ENCODE peak calls at places on chromosome 12, in four cellular contexts. A is colonic mucosa; L is tibial nerve; U is CD8-positive, alpha-beta T cell. I is an unnamed sample.

GRCh38 chr12:9135903-9136310 is 20.2 kb upstream of the A2M start:
- DNase-seq in A (no peak), L (no peak), U (no peak), I (no peak)

GRCh38 chr12:7495136-7495535 is 8.4 kb downstream of the CD163 start:
- DNase-seq in A (no peak), L (no peak), U (no peak), I (no peak)

GRCh38 chr12:1882850-1883470 is 35.5 kb downstream of the CACNA2D4 start:
- DNase-seq in A (peak; percentile 12), L (no peak), U (no peak), I (no peak)

GRCh38 chr12:109927622-109928021 is 27.5 kb downstream of the TCHP start:
- DNase-seq in A (peak; percentile 40), L (no peak), U (peak; percentile 34), I (no peak)

GRCh38 chr12:124736115-124737039 is 127.3 kb downstream of the SCARB1 start:
- DNase-seq in A (no peak), L (no peak), U (no peak), I (no peak)

GRCh38 chr12:96204381-96204780 is 10.2 kb downstream of the ELK3 start:
- DNase-seq in A (no peak), L (no peak), U (no peak), I (no peak)

GRCh38 chr12:96194901-96195844 is 998 bp downstream of the ELK3 start:
- DNase-seq in A (peak; percentile 66), L (peak; percentile 35), U (peak; percentile 73), I (peak; percentile 44)

GRCh38 chr12:91144053-91144452 is 32.8 kb upstream of the LUM start:
- DNase-seq in A (no peak), L (no peak), U (no peak), I (no peak)

GRCh38 chr12:131536337-131536736 is 174.6 kb upstream of the SFSWAP start:
- DNase-seq in A (no peak), L (peak; percentile 17), U (peak; percentile 16), I (no peak)

GRCh38 chr12:128025856-128026255 is 241.1 kb upstream of the TMEM132C start:
- DNase-seq in A (peak; percentile 61), L (no peak), U (no peak), I (no peak)

GRCh38 chr12:51972849-51973273 is 21.4 kb downstream of the ACVR1B start:
- DNase-seq in A (no peak), L (peak; percentile 35), U (peak; percentile 55), I (no peak)

GRCh38 chr12:67155863-67156262 is 113.3 kb upstream of the CAND1 start:
- DNase-seq in A (no peak), L (no peak), U (no peak), I (no peak)

GRCh38 chr12:10249690-10250455 is 37.2 kb downstream of the GABARAPL1 start:
- DNase-seq in A (no peak), L (no peak), U (no peak), I (no peak)

GRCh38 chr12:69388371-69388770 is 28.8 kb downstream of the YEATS4 start:
- DNase-seq in A (no peak), L (no peak), U (no peak), I (no peak)

GRCh38 chr12:128259556-128260070 is 7.4 kb upstream of the TMEM132C start:
- DNase-seq in A (no peak), L (peak; percentile 42), U (no peak), I (no peak)

GRCh38 chr12:113932411-113933196 is 33.5 kb downstream of the RBM19 start:
- DNase-seq in A (no peak), L (peak; percentile 8), U (no peak), I (no peak)

GRCh38 chr12:34396006-34396860 is 373.9 kb downstream of the ALG10 start:
- DNase-seq in A (peak; percentile 10), L (no peak), U (peak; percentile 1), I (peak; percentile 3)

GRCh38 chr12:131091413-131091975 is 137.8 kb downstream of the ADGRD1 start:
- DNase-seq in A (no peak), L (no peak), U (no peak), I (no peak)

GRCh38 chr12:92769124-92769901 is 66.5 kb downstream of the PLEKHG7 start:
- DNase-seq in A (no peak), L (no peak), U (no peak), I (no peak)

GRCh38 chr12:51977320-51977753 is 25.8 kb downstream of the ACVR1B start:
- DNase-seq in A (no peak), L (no peak), U (no peak), I (no peak)

GRCh38 chr12:70240677-70241076 is 2.6 kb upstream of the CNOT2 start:
- DNase-seq in A (no peak), L (no peak), U (no peak), I (no peak)

GRCh38 chr12:67797316-67797741 is 148.8 kb downstream of the DYRK2 start:
- DNase-seq in A (no peak), L (no peak), U (no peak), I (no peak)

GRCh38 chr12:96075560-96075959 is 40.2 kb upstream of the LTA4H start:
- DNase-seq in A (no peak), L (no peak), U (no peak), I (no peak)

GRCh38 chr12:124420972-124421674 is 126.2 kb downstream of the RFLNA start:
- DNase-seq in A (no peak), L (no peak), U (no peak), I (no peak)

GRCh38 chr12:1171657-1172056 is 180.6 kb downstream of the ERC1 start:
- DNase-seq in A (no peak), L (no peak), U (no peak), I (no peak)

GRCh38 chr12:89225401-89225800 is 126.9 kb downstream of the DUSP6 start:
- DNase-seq in A (no peak), L (no peak), U (peak; percentile 63), I (no peak)

GRCh38 chr12:131137836-131138637 is 184.3 kb downstream of the ADGRD1 start:
- DNase-seq in A (no peak), L (no peak), U (no peak), I (no peak)

GRCh38 chr12:91972896-91973295 is 172.8 kb downstream of the BTG1 start:
- DNase-seq in A (no peak), L (no peak), U (no peak), I (no peak)

GRCh38 chr12:94263905-94264655 is 115.7 kb downstream of the PLXNC1 start:
- DNase-seq in A (no peak), L (no peak), U (no peak), I (no peak)

GRCh38 chr12:68614105-68614679 is 3.5 kb downstream of the RAP1B start:
- DNase-seq in A (no peak), L (no peak), U (no peak), I (no peak)

GRCh38 chr12:106138646-106139421 is at the start of gene NUAK1:
- DNase-seq in A (peak; percentile 52), L (no peak), U (peak; percentile 11), I (peak; percentile 76)

GRCh38 chr12:62260733-62261683 is 804 bp downstream of the USP15 start:
- DNase-seq in A (peak; percentile 53), L (peak; percentile 28), U (peak; percentile 51), I (peak; percentile 16)

GRCh38 chr12:6074394-6074793 is 50.1 kb downstream of the VWF start:
- DNase-seq in A (no peak), L (no peak), U (peak; percentile 20), I (no peak)

GRCh38 chr12:28350502-28350901 is 160.2 kb downstream of the CCDC91 start:
- DNase-seq in A (no peak), L (no peak), U (no peak), I (no peak)

GRCh38 chr12:41108032-41108431 is 80.1 kb upstream of the PDZRN4 start:
- DNase-seq in A (no peak), L (peak; percentile 35), U (no peak), I (no peak)

GRCh38 chr12:87509233-87509820 is 519.9 kb downstream of the C12orf50 start:
- DNase-seq in A (no peak), L (no peak), U (no peak), I (no peak)

GRCh38 chr12:125340791-125341190 is 275.6 kb downstream of the AACS start:
- DNase-seq in A (peak; percentile 37), L (no peak), U (no peak), I (no peak)

GRCh38 chr12:132559652-132560420 is 50.5 kb downstream of the LRCOL1 start:
- DNase-seq in A (peak; percentile 45), L (no peak), U (peak; percentile 21), I (peak; percentile 29)

GRCh38 chr12:97643961-97644360 is 181.4 kb downstream of the RMST start:
- DNase-seq in A (no peak), L (no peak), U (no peak), I (no peak)

GRCh38 chr12:97637770-97638169 is 175.2 kb downstream of the RMST start:
- DNase-seq in A (no peak), L (no peak), U (no peak), I (no peak)

GRCh38 chr12:97639702-97640101 is 177.1 kb downstream of the RMST start:
- DNase-seq in A (no peak), L (no peak), U (no peak), I (no peak)

GRCh38 chr12:97640826-97641225 is 178.2 kb downstream of the RMST start:
- DNase-seq in A (no peak), L (no peak), U (no peak), I (no peak)

DNA sequence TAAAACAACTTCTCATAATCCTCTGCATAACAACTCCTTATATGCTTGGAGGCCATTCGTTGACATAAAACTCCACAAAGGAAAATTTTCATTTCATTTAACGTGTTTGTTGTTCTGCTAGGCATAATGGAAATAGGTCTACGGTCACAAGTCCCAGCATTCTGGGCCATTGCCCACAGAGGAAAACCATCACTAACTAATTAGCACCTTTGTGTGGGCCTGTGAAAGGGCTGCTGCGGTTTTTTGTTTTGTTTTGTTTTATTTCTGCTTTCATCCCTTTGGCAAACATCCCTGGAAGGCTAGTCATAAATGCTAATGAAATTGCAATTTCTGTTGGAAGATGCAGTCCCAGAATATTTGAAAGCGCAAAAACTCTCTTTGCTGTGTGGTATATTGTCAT is 180.3 kb downstream of the RMST start:
- DNase-seq in A (no peak), L (no peak), U (no peak), I (no peak)
- H3K27ac ChIP-seq in A (no peak overlapping the region), L (no peak overlapping the region), U (no peak overlapping the region), I (no peak overlapping the region)

GRCh38 chr12:26523708-26524150 is 309.3 kb downstream of the ITPR2 start:
- DNase-seq in A (peak; percentile 91), L (peak; percentile 94), U (no peak), I (peak; percentile 87)
- H3K27ac ChIP-seq in A (no peak overlapping the region), L (no peak overlapping the region), U (no peak overlapping the region), I (peak overlapping the region; percentile 28)

GRCh38 chr12:54277823-54278276 is 2.1 kb downstream of the CBX5 start:
- DNase-seq in A (no peak), L (no peak), U (no peak), I (no peak)
- H3K27ac ChIP-seq in A (no peak overlapping the region), L (no peak overlapping the region), U (no peak overlapping the region), I (peak overlapping the region; percentile 93)

DNA sequence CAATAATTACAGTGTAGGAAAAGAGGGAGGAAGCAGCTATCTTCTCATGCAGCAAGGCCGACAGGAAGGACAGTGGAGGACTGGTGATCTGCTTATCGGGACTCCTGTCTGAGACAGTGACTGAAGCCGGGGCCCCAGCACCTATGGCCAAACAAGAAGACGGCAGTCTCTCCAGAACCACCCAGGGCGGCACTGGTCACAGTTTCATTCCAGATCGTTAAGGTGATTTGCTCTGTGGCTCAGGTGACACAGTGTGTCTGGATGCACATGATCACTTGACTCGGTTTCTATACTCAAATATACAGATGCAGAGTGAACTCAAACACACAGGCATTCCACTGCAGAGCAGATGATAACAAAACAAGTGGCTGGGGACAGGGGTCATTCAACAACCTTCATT is 52.1 kb upstream of the CORO1C start:
- DNase-seq in A (no peak), L (no peak), U (no peak), I (no peak)
- H3K27ac ChIP-seq in A (no peak overlapping the region), L (no peak overlapping the region), U (no peak overlapping the region), I (no peak overlapping the region)

I was measured in prostate gland.